ENCODE peak calls at places on chromosomes 16 and 17, in six cellular contexts. G, O, H, S, X and W are unnamed samples.

GRCh38 chr17:40433551-40434384 is 9.5 kb upstream of the IGFBP4 start:
- DNase-seq in O (no peak), S (no peak), G (peak; percentile 75), H (peak; percentile 49), X (no peak), W (no peak)

GRCh38 chr16:4404247-4404966 is 12.0 kb downstream of the CORO7 start:
- DNase-seq in O (peak; percentile 22), S (no peak), H (no peak), X (no peak), G (peak; percentile 96), W (no peak)

GRCh38 chr17:280901-281300 is 71.7 kb downstream of the RPH3AL start:
- DNase-seq in G (no peak), X (no peak), O (no peak), S (peak; percentile 17), H (peak; percentile 33), W (peak; percentile 39)

GRCh38 chr16:66426112-66427035 is 721 bp upstream of the BEAN1 start:
- DNase-seq in O (no peak), X (no peak), H (peak; percentile 62), G (peak; percentile 77), S (no peak), W (no peak)

GRCh38 chr16:50616883-50617629 is 64.1 kb downstream of the SNX20 start:
- DNase-seq in G (peak; percentile 69), S (no peak), O (no peak), X (no peak), H (no peak), W (no peak)

GRCh38 chr17:35256629-35257028 is 13.8 kb downstream of the SLFN5 start:
- DNase-seq in H (no peak), X (no peak), S (no peak), G (peak; percentile 19), O (no peak), W (no peak)

GRCh38 chr16:86016201-86016965 is 117.4 kb downstream of the IRF8 start:
- DNase-seq in G (peak; percentile 82), O (peak; percentile 5), X (peak; percentile 78), H (peak; percentile 38), S (no peak), W (no peak)

GRCh38 chr17:38421871-38422819 is 6.1 kb upstream of the ARHGAP23 start:
- DNase-seq in G (peak; percentile 54), O (no peak), H (no peak), S (no peak), X (no peak), W (no peak)

GRCh38 chr16:87161822-87162676 is 155.1 kb downstream of the C16orf95 start:
- DNase-seq in H (no peak), X (no peak), S (no peak), G (no peak), O (no peak), W (no peak)